ENCODE peak calls at places on chromosome 21, in seven cellular contexts. One of them, this sample, is unnamed.

GRCh38 chr21:24939288-24939687 is 668.0 kb downstream of the MRPL39 start:
- DNase-seq in esophagus muscularis mucosa: no peak
- DNase-seq in HTR-8/SVneo: no peak
- DNase-seq in Right ventricle myocardium superior: no peak
- DNase-seq in foreskin fibroblast: no peak
- DNase-seq in cardiac fibroblast: no peak
- DNase-seq in RCC 7860: no peak
- DNase-seq in this sample: no peak

GRCh38 chr21:26795398-26795790 is 49.8 kb downstream of the ADAMTS1 start:
- DNase-seq in cardiac fibroblast: peak; percentile 36
- DNase-seq in Right ventricle myocardium superior: no peak
- DNase-seq in HTR-8/SVneo: no peak
- DNase-seq in esophagus muscularis mucosa: no peak
- DNase-seq in foreskin fibroblast: no peak
- DNase-seq in RCC 7860: no peak
- DNase-seq in this sample: no peak

GRCh38 chr21:46113497-46114176 is 15.7 kb downstream of the COL6A2 start:
- DNase-seq in RCC 7860: no peak
- DNase-seq in Right ventricle myocardium superior: no peak
- DNase-seq in HTR-8/SVneo: no peak
- DNase-seq in esophagus muscularis mucosa: no peak
- DNase-seq in foreskin fibroblast: no peak
- DNase-seq in cardiac fibroblast: no peak
- DNase-seq in this sample: no peak

GRCh38 chr21:43024737-43025136 is 50.4 kb downstream of the PKNOX1 start:
- DNase-seq in cardiac fibroblast: peak; percentile 49
- DNase-seq in HTR-8/SVneo: no peak
- DNase-seq in Right ventricle myocardium superior: no peak
- DNase-seq in foreskin fibroblast: no peak
- DNase-seq in esophagus muscularis mucosa: no peak
- DNase-seq in RCC 7860: no peak
- DNase-seq in this sample: no peak

GRCh38 chr21:25561668-25562641 is 45.3 kb downstream of the MRPL39 start:
- DNase-seq in HTR-8/SVneo: peak; percentile 44
- DNase-seq in cardiac fibroblast: peak; percentile 80
- DNase-seq in Right ventricle myocardium superior: peak; percentile 63
- DNase-seq in RCC 7860: peak; percentile 78
- DNase-seq in foreskin fibroblast: peak; percentile 76
- DNase-seq in esophagus muscularis mucosa: no peak
- DNase-seq in this sample: peak; percentile 59

GRCh38 chr21:33058468-33059318 is 11.2 kb upstream of the OLIG1 start:
- DNase-seq in Right ventricle myocardium superior: peak; percentile 81
- DNase-seq in HTR-8/SVneo: no peak
- DNase-seq in cardiac fibroblast: no peak
- DNase-seq in esophagus muscularis mucosa: no peak
- DNase-seq in RCC 7860: no peak
- DNase-seq in foreskin fibroblast: no peak
- DNase-seq in this sample: no peak

GRCh38 chr21:38520511-38520910 is 22.2 kb upstream of the ERG start:
- DNase-seq in HTR-8/SVneo: no peak
- DNase-seq in esophagus muscularis mucosa: no peak
- DNase-seq in foreskin fibroblast: no peak
- DNase-seq in RCC 7860: no peak
- DNase-seq in cardiac fibroblast: no peak
- DNase-seq in Right ventricle myocardium superior: no peak
- DNase-seq in this sample: no peak

GRCh38 chr21:42524341-42525227 is 10.9 kb downstream of the SLC37A1 start:
- DNase-seq in HTR-8/SVneo: no peak
- DNase-seq in Right ventricle myocardium superior: peak; percentile 80
- DNase-seq in foreskin fibroblast: no peak
- DNase-seq in RCC 7860: no peak
- DNase-seq in esophagus muscularis mucosa: no peak
- DNase-seq in cardiac fibroblast: peak; percentile 26
- DNase-seq in this sample: no peak

GRCh38 chr21:29091032-29091431 is 17.6 kb upstream of the CCT8 start:
- DNase-seq in cardiac fibroblast: peak; percentile 76
- DNase-seq in foreskin fibroblast: peak; percentile 71
- DNase-seq in Right ventricle myocardium superior: no peak
- DNase-seq in HTR-8/SVneo: peak; percentile 56
- DNase-seq in esophagus muscularis mucosa: no peak
- DNase-seq in RCC 7860: peak; percentile 49
- DNase-seq in this sample: peak; percentile 77

GRCh38 chr21:36403713-36404112 is 18.5 kb downstream of the CHAF1B start:
- DNase-seq in foreskin fibroblast: no peak
- DNase-seq in HTR-8/SVneo: no peak
- DNase-seq in esophagus muscularis mucosa: no peak
- DNase-seq in RCC 7860: no peak
- DNase-seq in Right ventricle myocardium superior: no peak
- DNase-seq in cardiac fibroblast: no peak
- DNase-seq in this sample: no peak

GRCh38 chr21:45407629-45408247 is 2.8 kb downstream of the COL18A1 start:
- DNase-seq in Right ventricle myocardium superior: peak; percentile 28
- DNase-seq in cardiac fibroblast: no peak
- DNase-seq in HTR-8/SVneo: no peak
- DNase-seq in foreskin fibroblast: no peak
- DNase-seq in esophagus muscularis mucosa: no peak
- DNase-seq in RCC 7860: no peak
- DNase-seq in this sample: peak; percentile 63

GRCh38 chr21:16534408-16535099 is 804.8 kb downstream of the USP25 start:
- DNase-seq in Right ventricle myocardium superior: peak; percentile 77
- DNase-seq in RCC 7860: no peak
- DNase-seq in foreskin fibroblast: peak; percentile 67
- DNase-seq in HTR-8/SVneo: no peak
- DNase-seq in cardiac fibroblast: peak; percentile 97
- DNase-seq in esophagus muscularis mucosa: peak; percentile 92
- DNase-seq in this sample: peak; percentile 54

GRCh38 chr21:31260790-31261189 is 83.3 kb downstream of the TIAM1 start:
- DNase-seq in cardiac fibroblast: peak; percentile 50
- DNase-seq in HTR-8/SVneo: no peak
- DNase-seq in foreskin fibroblast: no peak
- DNase-seq in esophagus muscularis mucosa: no peak
- DNase-seq in RCC 7860: no peak
- DNase-seq in Right ventricle myocardium superior: no peak
- DNase-seq in this sample: peak; percentile 14

GRCh38 chr21:42301371-42302291 is 13.6 kb downstream of the TFF3 start:
- DNase-seq in Right ventricle myocardium superior: peak; percentile 27
- DNase-seq in RCC 7860: no peak
- DNase-seq in esophagus muscularis mucosa: no peak
- DNase-seq in foreskin fibroblast: no peak
- DNase-seq in cardiac fibroblast: no peak
- DNase-seq in HTR-8/SVneo: no peak
- DNase-seq in this sample: no peak

GRCh38 chr21:36908260-36908908 is 58.1 kb downstream of the HLCS start:
- DNase-seq in Right ventricle myocardium superior: no peak
- DNase-seq in HTR-8/SVneo: no peak
- DNase-seq in RCC 7860: no peak
- DNase-seq in foreskin fibroblast: no peak
- DNase-seq in cardiac fibroblast: peak; percentile 21
- DNase-seq in esophagus muscularis mucosa: no peak
- DNase-seq in this sample: no peak

GRCh38 chr21:45001134-45002095 is 61.6 kb downstream of the SLX9 start:
- DNase-seq in RCC 7860: peak; percentile 71
- DNase-seq in HTR-8/SVneo: peak; percentile 45
- DNase-seq in Right ventricle myocardium superior: peak; percentile 84
- DNase-seq in foreskin fibroblast: peak; percentile 76
- DNase-seq in cardiac fibroblast: peak; percentile 83
- DNase-seq in esophagus muscularis mucosa: no peak
- DNase-seq in this sample: peak; percentile 84

GRCh38 chr21:45209685-45210284 is 77.9 kb downstream of the POFUT2 start:
- DNase-seq in foreskin fibroblast: no peak
- DNase-seq in RCC 7860: no peak
- DNase-seq in cardiac fibroblast: no peak
- DNase-seq in Right ventricle myocardium superior: no peak
- DNase-seq in HTR-8/SVneo: no peak
- DNase-seq in esophagus muscularis mucosa: no peak
- DNase-seq in this sample: no peak